ENCODE peak calls at places on chromosomes 5 and 9, in six cellular contexts. X, H, Z, M, G and W are unnamed samples.
A peak's percentile ranks its signal among the peaks of the same experiment; 100 is the strongest.

GRCh38 chr5:111411321-111411720 is 101.0 kb downstream of the STARD4 start:
- DNase-seq in G (no peak), X (no peak), H (peak; percentile 5), M (no peak), Z (no peak), W (no peak)

GRCh38 chr5:138169124-138169523 is 9.3 kb downstream of the BRD8 start:
- DNase-seq in X (no peak), M (no peak), H (no peak), Z (no peak), G (no peak), W (no peak)

GRCh38 chr9:122941560-122942234 is 877 bp downstream of the RABGAP1 start:
- DNase-seq in X (no peak), M (no peak), Z (no peak), G (no peak), H (peak; percentile 60), W (no peak)

GRCh38 chr5:62167651-62168050 is 138.4 kb upstream of the KIF2A start:
- DNase-seq in X (no peak), M (no peak), G (no peak), Z (no peak), H (no peak), W (no peak)

GRCh38 chr5:43232943-43233833 is 41.2 kb downstream of the NIM1K start:
- DNase-seq in M (no peak), X (no peak), G (no peak), Z (no peak), H (no peak), W (no peak)

GRCh38 chr9:4375424-4376195 is 75.7 kb upstream of the GLIS3 start:
- DNase-seq in G (no peak), X (no peak), H (peak; percentile 80), M (no peak), Z (no peak), W (no peak)

GRCh38 chr9:128607642-128608350 is 48.9 kb downstream of the DYNC2I2 start:
- DNase-seq in H (peak; percentile 52), M (no peak), Z (no peak), G (no peak), X (peak; percentile 77), W (no peak)

GRCh38 chr9:93827545-93828330 is 127.4 kb downstream of the BARX1 start:
- DNase-seq in Z (no peak), M (no peak), G (peak; percentile 57), H (peak; percentile 29), X (peak; percentile 42), W (peak; percentile 77)

GRCh38 chr9:113345165-113345564 is 4.2 kb upstream of the BSPRY start:
- DNase-seq in H (no peak), M (no peak), X (no peak), G (no peak), Z (no peak), W (no peak)

GRCh38 chr5:142866563-142867275 is 96.5 kb downstream of the ARHGAP26 start:
- DNase-seq in G (no peak), X (no peak), Z (no peak), M (peak; percentile 77), H (peak; percentile 80), W (peak; percentile 38)

GRCh38 chr9:133960568-133961129 is 31.5 kb downstream of the VAV2 start:
- DNase-seq in H (peak; percentile 7), G (peak; percentile 45), Z (no peak), X (no peak), M (peak; percentile 71), W (no peak)
- TF ChIP-seq CTCF in H (no peak), G (no peak), Z (no peak), X (no peak), M (no peak), W (no peak)

DNA sequence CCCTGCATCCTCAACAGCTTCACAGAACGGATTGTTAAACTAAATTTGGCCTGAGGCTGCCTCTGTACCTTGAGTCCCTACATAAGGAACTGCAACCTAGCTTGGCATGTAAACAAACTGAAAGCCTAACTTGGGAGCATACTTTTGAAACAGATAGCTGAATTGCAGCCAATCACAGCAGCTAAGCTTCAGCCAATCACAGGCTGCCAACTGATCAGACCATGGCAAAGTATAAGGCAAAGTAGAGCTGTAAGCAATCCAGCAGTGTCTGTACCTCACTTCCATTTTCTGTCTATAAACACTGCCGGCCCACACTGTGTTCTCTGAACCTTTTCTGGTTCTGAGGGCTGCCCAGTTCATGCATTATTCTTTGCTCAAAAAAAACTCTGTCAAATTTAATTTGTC is 8.9 kb upstream of the ZNF483 start:
- DNase-seq in H (peak; percentile 16), X (no peak), Z (no peak), G (no peak), M (no peak), W (no peak)
- H3K4me3 ChIP-seq in H (no peak overlapping the region), X (no peak overlapping the region), Z (no peak overlapping the region), G (no peak overlapping the region), M (no peak overlapping the region), W (no peak overlapping the region)

GRCh38 chr5:10140195-10140973 is 109.3 kb downstream of the ATPSCKMT start:
- DNase-seq in X (no peak), Z (no peak), G (no peak), H (peak; percentile 6), M (no peak), W (peak; percentile 56)
- TF ChIP-seq CTCF in X (no peak), Z (no peak), G (no peak), H (no peak), M (no peak), W (peak; percentile 73)

GRCh38 chr5:108905818-108906217 is 158.1 kb downstream of the FER start:
- DNase-seq in M (no peak), H (peak; percentile 17), Z (no peak), X (no peak), G (no peak), W (no peak)

GRCh38 chr5:108898257-108898656 is 150.6 kb downstream of the FER start:
- DNase-seq in X (no peak), H (no peak), M (no peak), Z (no peak), G (no peak), W (no peak)

GRCh38 chr5:108900668-108901067 is 153.0 kb downstream of the FER start:
- DNase-seq in H (no peak), M (no peak), Z (no peak), G (no peak), X (no peak), W (no peak)
- H3K4me3 ChIP-seq in H (no peak overlapping the region), M (no peak overlapping the region), Z (no peak overlapping the region), G (no peak overlapping the region), X (no peak overlapping the region), W (no peak overlapping the region)

GRCh38 chr9:127209220-127209619 is 55.4 kb upstream of the GARNL3 start:
- DNase-seq in H (peak; percentile 45), G (no peak), X (no peak), M (peak; percentile 24), Z (no peak), W (no peak)

GRCh38 chr9:127212453-127212852 is 52.1 kb upstream of the GARNL3 start:
- DNase-seq in G (no peak), H (no peak), X (no peak), M (no peak), Z (no peak), W (no peak)

GRCh38 chr9:127209948-127210621 is 54.5 kb upstream of the GARNL3 start:
- DNase-seq in G (no peak), Z (no peak), H (no peak), X (no peak), M (no peak), W (no peak)

GRCh38 chr9:127211983-127212382 is 52.6 kb upstream of the GARNL3 start:
- DNase-seq in H (no peak), X (no peak), M (no peak), Z (no peak), G (no peak), W (no peak)

GRCh38 chr9:127210851-127211730 is 53.5 kb upstream of the GARNL3 start:
- DNase-seq in H (no peak), G (no peak), X (no peak), M (no peak), Z (no peak), W (peak; percentile 69)
- TF ChIP-seq CTCF in H (no peak), G (no peak), X (no peak), M (no peak), Z (no peak), W (peak; percentile 74)

GRCh38 chr9:27109621-27110020 is 596 bp downstream of the TEK start:
- DNase-seq in G (no peak), Z (no peak), X (no peak), M (no peak), H (no peak), W (no peak)
- H3K4me3 ChIP-seq in G (no peak overlapping the region), Z (no peak overlapping the region), X (peak overlapping the region; percentile 63), M (no peak overlapping the region), H (peak overlapping the region; percentile 57), W (no peak overlapping the region)

DNA sequence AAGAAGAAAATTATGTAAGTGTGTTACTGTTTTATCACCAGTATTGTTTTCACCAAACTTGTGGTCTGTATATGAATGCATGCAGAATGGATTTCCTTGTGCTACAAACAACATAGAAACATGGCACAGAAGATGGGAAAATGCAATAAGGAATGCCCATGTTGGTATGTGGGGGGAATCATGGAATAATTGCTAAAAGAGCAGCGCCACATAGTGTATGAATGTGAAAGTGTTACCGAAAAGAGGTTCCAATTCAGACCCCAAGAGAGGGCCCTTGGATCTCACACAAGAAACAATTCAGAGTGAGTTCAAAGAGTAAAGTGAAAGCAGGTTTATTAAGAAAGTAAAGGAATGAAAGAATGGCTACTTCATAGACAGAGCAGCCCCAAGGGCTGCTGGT is 26.4 kb upstream of the TYRP1 start:
- DNase-seq in Z (no peak), X (no peak), G (no peak), H (no peak), M (no peak), W (no peak)
- TF ChIP-seq CTCF in Z (no peak), X (no peak), G (no peak), H (no peak), M (no peak), W (peak; percentile 34)